ENCODE peak calls at places on chromosomes 11 and 22, in nine cellular contexts. Q is nephron progenitor cell; G is GM12865; A is WERI-Rb-1; R is COR-L47; F is activated T-cell treated with anti-CD3 and anti-CD28 coated beads, Interleukin-2, amount 50 U/mL, for 24 hours; L is thoracic aorta; T is substantia nigra; O is HT1080. U is an unnamed sample.

GRCh38 chr11:36711104-36711825 is 113.2 kb upstream of the RAG2 start:
- DNase-seq in Q (no peak), G (no peak), A (no peak), R (no peak), F (no peak), L (no peak), T (no peak), O (no peak), U (no peak)

GRCh38 chr11:2791521-2792375 is 92.0 kb upstream of the KCNQ1OT1 start:
- DNase-seq in Q (peak), G (no peak), A (peak), R (peak), F (peak), L (no peak), T (no peak), O (no peak), U (no peak)

GRCh38 chr11:75879737-75880136 is 64.7 kb downstream of the UVRAG start:
- DNase-seq in Q (no peak), G (no peak), A (no peak), R (no peak), F (no peak), L (no peak), T (no peak), O (no peak), U (no peak)

GRCh38 chr22:19606332-19607197 is 82.4 kb upstream of the CLDN5 start:
- DNase-seq in Q (no peak), G (no peak), A (no peak), R (no peak), F (no peak), L (no peak), T (no peak), O (no peak), U (no peak)

GRCh38 chr22:45181240-45181639 is 17.5 kb downstream of the NUP50 start:
- DNase-seq in Q (no peak), G (no peak), A (no peak), R (no peak), F (no peak), L (no peak), T (no peak), O (no peak), U (no peak)

GRCh38 chr11:96329419-96329818 is 13.6 kb downstream of the MAML2 start:
- DNase-seq in Q (no peak), G (no peak), A (no peak), R (no peak), F (no peak), L (no peak), T (no peak), O (no peak), U (no peak)

GRCh38 chr11:109306322-109306721 is 115.7 kb upstream of the C11orf87 start:
- DNase-seq in Q (no peak), G (no peak), A (no peak), R (no peak), F (no peak), L (no peak), T (no peak), O (no peak), U (no peak)

GRCh38 chr11:7612661-7613393 is 60.5 kb downstream of the CYB5R2 start:
- DNase-seq in Q (no peak), G (peak), A (no peak), R (no peak), F (no peak), L (no peak), T (no peak), O (peak), U (no peak)

GRCh38 chr22:43476341-43476740 is 64.5 kb downstream of the MPPED1 start:
- DNase-seq in Q (no peak), G (peak), A (peak), R (peak), F (no peak), L (no peak), T (no peak), O (no peak), U (no peak)

GRCh38 chr11:112016088-112016764 is 9.0 kb upstream of the DLAT start:
- DNase-seq in Q (no peak), G (peak), A (no peak), R (no peak), F (no peak), L (no peak), T (no peak), O (no peak), U (no peak)

GRCh38 chr11:36131719-36132349 is 157.4 kb downstream of the COMMD9 start:
- DNase-seq in Q (peak), G (peak), A (peak), R (no peak), F (no peak), L (no peak), T (peak), O (no peak), U (no peak)

GRCh38 chr11:64036081-64037026 is 623 bp downstream of the FLRT1 start:
- DNase-seq in Q (peak), G (no peak), A (peak), R (peak), F (peak), L (no peak), T (no peak), O (no peak), U (no peak)

GRCh38 chr11:45580399-45580798 is 85.0 kb downstream of the CHST1 start:
- DNase-seq in Q (peak), G (peak), A (no peak), R (no peak), F (no peak), L (no peak), T (no peak), O (no peak), U (no peak)

GRCh38 chr22:27716074-27716473 is 85.5 kb downstream of the MN1 start:
- DNase-seq in Q (no peak), G (no peak), A (no peak), R (no peak), F (no peak), L (no peak), T (no peak), O (no peak), U (no peak)

GRCh38 chr11:117281159-117281558 is 10.0 kb upstream of the BACE1-AS start:
- DNase-seq in Q (no peak), G (no peak), A (no peak), R (no peak), F (no peak), L (no peak), T (no peak), O (peak), U (no peak)

GRCh38 chr22:24105018-24105360 is 76.3 kb upstream of the SUSD2 start:
- DNase-seq in Q (no peak), G (no peak), A (peak), R (no peak), F (no peak), L (no peak), T (peak), O (peak), U (no peak)

GRCh38 chr11:123264431-123264780 is 69.4 kb upstream of the CLMP start:
- DNase-seq in Q (no peak), G (peak), A (no peak), R (no peak), F (no peak), L (no peak), T (no peak), O (no peak), U (no peak)

GRCh38 chr11:240315-240714 is 3.5 kb downstream of the PSMD13 start:
- DNase-seq in Q (no peak), G (no peak), A (no peak), R (no peak), F (no peak), L (no peak), T (no peak), O (no peak), U (no peak)